ENCODE peak calls at places on chromosomes 13 and 19, in five cellular contexts. B, G, M, A and L are unnamed samples. For H3K4me1, the result is how much of the 10 kb centered on the place peaks cover.

GRCh38 chr13:19264711-19265110 is 83.1 kb upstream of the TUBA3C start:
- DNase-seq in G (no peak), M (no peak), B (no peak), A (no peak), L (no peak)

GRCh38 chr19:45508931-45509691 is 1.8 kb downstream of the VASP start:
- DNase-seq in G (peak), B (no peak), M (peak), A (peak), L (peak)

GRCh38 chr19:7492142-7493055 is 3.6 kb upstream of the PEX11G start:
- DNase-seq in A (no peak), G (no peak), B (peak), M (no peak), L (no peak)

GRCh38 chr19:53254451-53255341 is at the start of gene ZNF677:
- DNase-seq in M (no peak), G (peak), B (peak), A (peak), L (no peak)

GRCh38 chr13:91347996-91348905 is 764 bp downstream of the MIR17HG start:
- DNase-seq in G (peak), M (peak), B (peak), A (peak), L (no peak)

GRCh38 chr19:41192574-41193419 is at the start of gene CYP2S1:
- DNase-seq in M (no peak), A (no peak), G (peak), B (peak), L (no peak)

GRCh38 chr13:46982856-46983582 is 86.2 kb upstream of the HTR2A start:
- DNase-seq in M (peak), G (no peak), B (no peak), A (no peak), L (peak)

GRCh38 chr13:32745509-32745908 is 159.3 kb downstream of the PDS5B start:
- DNase-seq in A (no peak), G (no peak), B (no peak), M (no peak), L (no peak)

GRCh38 chr13:33323766-33324525 is 38.4 kb upstream of the STARD13 start:
- DNase-seq in B (no peak), M (no peak), G (no peak), A (no peak), L (no peak)

GRCh38 chr13:79336971-79337370 is 69.1 kb downstream of the RBM26 start:
- DNase-seq in M (no peak), G (no peak), B (no peak), A (no peak), L (no peak)

GRCh38 chr13:106573279-106573831 is 5.4 kb upstream of the ARGLU1 start:
- DNase-seq in A (peak), B (no peak), G (no peak), M (no peak), L (no peak)

GRCh38 chr19:14405380-14405757 is 13.8 kb downstream of the DDX39A start:
- DNase-seq in M (no peak), A (no peak), G (no peak), B (no peak), L (no peak)

GRCh38 chr19:50522881-50523280 is 9.2 kb upstream of the ASPDH start:
- DNase-seq in M (no peak), B (no peak), A (no peak), G (no peak), L (no peak)

GRCh38 chr13:48562296-48563066 is 29.6 kb upstream of the RCBTB2 start:
- DNase-seq in M (peak), B (no peak), G (no peak), A (no peak), L (peak)

GRCh38 chr19:23407597-23407996 is 12.3 kb upstream of the ZNF91 start:
- DNase-seq in M (no peak), G (no peak), B (no peak), A (no peak), L (no peak)

GRCh38 chr13:33544308-33544707 is 258.8 kb upstream of the STARD13 start:
- DNase-seq in B (no peak), G (no peak), A (no peak), M (no peak), L (peak)

GRCh38 chr19:21691656-21692055 is 75.7 kb downstream of the ZNF100 start:
- DNase-seq in G (no peak), A (no peak), B (no peak), M (no peak), L (no peak)

GRCh38 chr13:49670828-49671227 is 20.5 kb downstream of the EBPL start:
- DNase-seq in G (no peak), M (no peak), B (no peak), A (no peak), L (no peak)

GRCh38 chr19:45782820-45783785 is 813 bp upstream of the DMPK start:
- DNase-seq in A (peak), M (no peak), B (peak), G (no peak), L (no peak)

GRCh38 chr13:95002968-95003813 is 290.8 kb upstream of the SOX21 start:
- DNase-seq in G (no peak), A (no peak), B (no peak), M (no peak), L (no peak)

GRCh38 chr13:24159362-24159761 is 1.2 kb upstream of the SPATA13 start:
- DNase-seq in M (no peak), G (no peak), B (no peak), A (no peak), L (no peak)

GRCh38 chr13:30750036-30750435 is 14.7 kb downstream of the ALOX5AP start:
- DNase-seq in A (no peak), G (no peak), B (no peak), M (no peak), L (no peak)

GRCh38 chr13:48151343-48151742 is 56.4 kb upstream of the MED4 start:
- DNase-seq in B (no peak), A (no peak), G (no peak), M (no peak), L (peak)

GRCh38 chr19:27774337-27774736 is 1438.6 kb downstream of the UQCRFS1 start:
- DNase-seq in A (no peak), G (no peak), B (no peak), M (no peak), L (peak)

GRCh38 chr19:33953023-33953422 is 156.4 kb downstream of the KCTD15 start:
- DNase-seq in B (no peak), G (no peak), M (peak), A (no peak), L (no peak)

GRCh38 chr13:31063734-31064133 is 98.0 kb downstream of the HSPH1 start:
- DNase-seq in G (no peak), B (no peak), M (no peak), A (no peak), L (no peak)

GRCh38 chr13:67792151-67792665 is 562.1 kb upstream of the PCDH9 start:
- DNase-seq in A (no peak), G (no peak), M (no peak), B (no peak), L (no peak)

GRCh38 chr13:42924290-42924803 is 67.7 kb downstream of the EPSTI1 start:
- DNase-seq in G (no peak), M (no peak), A (no peak), B (no peak), L (no peak)

GRCh38 chr19:22976248-22976647 is 26.7 kb downstream of the ZNF728 start:
- DNase-seq in B (no peak), G (no peak), M (no peak), A (no peak), L (no peak)

GRCh38 chr13:32746474-32746873 is 160.2 kb downstream of the PDS5B start:
- DNase-seq in G (no peak), B (no peak), M (no peak), A (no peak), L (no peak)

DNA sequence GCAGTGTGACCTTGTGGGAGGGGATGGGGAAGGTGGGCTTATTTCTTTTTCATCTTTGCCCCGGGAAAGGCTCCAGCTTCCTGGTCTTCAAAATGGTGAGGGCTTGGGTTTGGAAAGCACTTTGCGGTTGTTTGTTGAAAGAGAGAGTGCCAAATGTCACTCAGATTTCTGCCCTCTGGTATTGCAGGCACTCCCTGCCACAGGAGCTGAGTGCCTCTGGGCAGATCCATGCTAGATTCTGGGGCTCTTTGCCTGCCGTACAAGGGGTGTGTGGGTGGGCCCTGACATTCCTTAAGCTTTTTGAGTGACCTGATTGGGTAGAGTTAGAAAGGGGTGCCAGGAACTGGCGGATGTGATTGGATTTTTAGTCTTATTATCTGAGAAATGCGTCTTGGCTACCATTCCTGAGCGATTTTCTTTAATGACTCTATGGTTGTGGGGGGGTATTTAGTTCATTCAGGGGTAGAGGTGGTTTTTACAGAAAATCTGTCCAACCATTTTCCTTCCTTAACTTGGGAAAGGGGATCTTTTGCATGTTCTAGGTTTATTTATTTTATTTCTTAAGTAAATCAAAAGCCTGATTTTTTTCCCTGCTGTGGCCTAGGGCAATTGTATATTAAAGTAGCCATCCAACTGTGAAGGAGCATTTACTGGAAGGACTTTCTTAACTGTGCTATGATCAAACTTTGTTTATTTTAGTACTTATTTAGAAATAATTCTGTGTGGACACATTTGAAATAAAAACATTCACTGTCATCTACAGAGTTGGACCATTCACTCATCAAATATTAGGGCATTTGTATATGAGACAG is 3.2 kb downstream of the ARHGAP35 start:
- DNase-seq in B (peak), M (no peak), G (no peak), A (no peak), L (no peak)
- H3K4me1 ChIP-seq in B (half or more), M (under half), G (half or more), A (half or more), L (half or more)

GRCh38 chr19:5078666-5079409 is 109.9 kb downstream of the KDM4B start:
- DNase-seq in G (no peak), B (no peak), A (no peak), M (no peak), L (no peak)
- H3K4me1 ChIP-seq in G (under half), B (under half), A (under half), M (under half), L (under half)

GRCh38 chr13:97240789-97241734 is 18.9 kb downstream of the MBNL2 start:
- DNase-seq in M (no peak), A (no peak), B (no peak), G (no peak), L (no peak)
- H3K4me1 ChIP-seq in M (under half), A (half or more), B (under half), G (half or more), L (under half)

GRCh38 chr19:58561373-58562125 is 3.1 kb upstream of the UBE2M start:
- DNase-seq in A (peak), B (no peak), M (no peak), G (no peak), L (no peak)
- H3K4me1 ChIP-seq in A (under half), B (under half), M (under half), G (under half), L (half or more)

GRCh38 chr13:96862093-96862492 is 132.2 kb downstream of the OXGR1 start:
- DNase-seq in G (no peak), A (no peak), B (no peak), M (no peak), L (no peak)

GRCh38 chr13:96858133-96858826 is 136.0 kb downstream of the OXGR1 start:
- DNase-seq in G (no peak), B (no peak), A (no peak), M (no peak), L (no peak)

DNA sequence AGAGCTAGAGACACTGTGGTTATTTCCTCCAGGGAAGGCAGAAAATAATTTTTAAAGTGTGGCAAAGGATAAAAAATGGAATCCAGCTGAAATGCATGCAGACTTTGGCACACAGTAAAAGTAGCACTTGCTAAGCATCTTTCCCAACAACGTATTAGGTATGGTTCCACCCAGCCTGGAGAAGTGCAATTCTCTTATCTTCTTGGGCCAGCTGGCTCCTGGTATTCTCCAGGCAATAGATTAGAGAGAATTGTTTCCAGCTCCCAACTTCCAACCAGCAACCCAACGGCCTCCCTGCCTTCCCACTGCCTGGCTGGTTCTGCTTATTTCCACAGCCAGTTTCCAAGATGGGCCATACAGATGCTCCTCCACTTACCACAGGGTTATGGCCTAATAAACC is 133.4 kb downstream of the OXGR1 start:
- DNase-seq in B (no peak), A (no peak), M (no peak), G (no peak), L (no peak)
- H3K4me1 ChIP-seq in B (under half), A (under half), M (under half), G (under half), L (under half)

GRCh38 chr19:335072-335471 is 9.5 kb downstream of the MIER2 start:
- DNase-seq in B (no peak), G (no peak), M (no peak), A (no peak), L (peak)
- H3K4me1 ChIP-seq in B (under half), G (under half), M (under half), A (under half), L (under half)

DNA sequence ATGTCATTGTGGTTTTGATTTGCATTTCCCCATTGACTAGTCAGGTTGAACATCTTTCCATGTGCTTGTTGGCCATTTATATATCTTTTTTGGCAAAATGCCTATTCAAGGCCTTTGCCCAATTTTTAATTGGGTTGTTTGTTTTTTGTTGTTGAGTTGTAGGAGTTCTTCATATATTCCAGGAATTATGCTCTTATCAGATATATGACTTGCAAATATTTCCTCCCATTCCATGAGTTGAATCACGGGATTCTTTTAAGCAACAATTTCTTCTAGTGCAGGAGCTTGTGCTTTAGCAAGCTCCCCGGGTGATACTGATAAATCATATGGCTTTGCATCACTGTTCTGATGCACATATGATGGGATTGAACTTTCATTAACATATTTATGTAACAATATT is 47.0 kb upstream of the FLT1 start:
- DNase-seq in G (no peak), M (no peak), B (no peak), A (no peak), L (no peak)
- H3K4me1 ChIP-seq in G (under half), M (under half), B (under half), A (under half), L (under half)

GRCh38 chr19:3977242-3978143 is 6.6 kb upstream of the DAPK3 start:
- DNase-seq in A (peak), G (no peak), B (no peak), M (no peak), L (no peak)
- H3K4me1 ChIP-seq in A (under half), G (under half), B (under half), M (under half), L (under half)